ENCODE peak calls at places on chromosomes 2 and 18, in five cellular contexts. X, H, I, W and U are unnamed samples. For H3K4me1, the result is how much of the 10 kb centered on the place peaks cover.

GRCh38 chr2:127158614-127159290 is 51.8 kb upstream of the BIN1 start:
- DNase-seq in X (no peak), H (no peak), I (no peak), W (no peak), U (no peak)

GRCh38 chr2:9908639-9909038 is 42.9 kb upstream of the GRHL1 start:
- DNase-seq in X (no peak), H (no peak), I (no peak), W (no peak), U (no peak)

GRCh38 chr2:165627463-165627862 is 158.0 kb downstream of the CSRNP3 start:
- DNase-seq in X (no peak), H (no peak), I (peak), W (no peak), U (no peak)

GRCh38 chr2:239330836-239331235 is 70.0 kb downstream of the HDAC4 start:
- DNase-seq in X (no peak), H (peak), I (no peak), W (no peak), U (no peak)

GRCh38 chr18:62239475-62239874 is 52.4 kb downstream of the RELCH start:
- DNase-seq in X (no peak), H (no peak), I (no peak), W (no peak), U (no peak)

GRCh38 chr2:402721-403120 is 114.8 kb upstream of the ALKAL2 start:
- DNase-seq in X (no peak), H (no peak), I (no peak), W (no peak), U (no peak)

GRCh38 chr18:62957885-62958472 is 242.6 kb downstream of the PHLPP1 start:
- DNase-seq in X (peak), H (peak), I (peak), W (no peak), U (peak)

GRCh38 chr18:35267161-35267651 is 22.8 kb downstream of the ZSCAN30 start:
- DNase-seq in X (peak), H (peak), I (peak), W (peak), U (peak)

GRCh38 chr18:9811978-9812377 is 73.8 kb upstream of the TXNDC2 start:
- DNase-seq in X (no peak), H (no peak), I (no peak), W (no peak), U (no peak)

GRCh38 chr2:129378186-129378585 is 601.3 kb upstream of the RAB6C start:
- DNase-seq in X (no peak), H (no peak), I (no peak), W (no peak), U (no peak)
- H3K4me1 ChIP-seq in X (under half), H (under half), I (under half), W (under half), U (under half)

DNA sequence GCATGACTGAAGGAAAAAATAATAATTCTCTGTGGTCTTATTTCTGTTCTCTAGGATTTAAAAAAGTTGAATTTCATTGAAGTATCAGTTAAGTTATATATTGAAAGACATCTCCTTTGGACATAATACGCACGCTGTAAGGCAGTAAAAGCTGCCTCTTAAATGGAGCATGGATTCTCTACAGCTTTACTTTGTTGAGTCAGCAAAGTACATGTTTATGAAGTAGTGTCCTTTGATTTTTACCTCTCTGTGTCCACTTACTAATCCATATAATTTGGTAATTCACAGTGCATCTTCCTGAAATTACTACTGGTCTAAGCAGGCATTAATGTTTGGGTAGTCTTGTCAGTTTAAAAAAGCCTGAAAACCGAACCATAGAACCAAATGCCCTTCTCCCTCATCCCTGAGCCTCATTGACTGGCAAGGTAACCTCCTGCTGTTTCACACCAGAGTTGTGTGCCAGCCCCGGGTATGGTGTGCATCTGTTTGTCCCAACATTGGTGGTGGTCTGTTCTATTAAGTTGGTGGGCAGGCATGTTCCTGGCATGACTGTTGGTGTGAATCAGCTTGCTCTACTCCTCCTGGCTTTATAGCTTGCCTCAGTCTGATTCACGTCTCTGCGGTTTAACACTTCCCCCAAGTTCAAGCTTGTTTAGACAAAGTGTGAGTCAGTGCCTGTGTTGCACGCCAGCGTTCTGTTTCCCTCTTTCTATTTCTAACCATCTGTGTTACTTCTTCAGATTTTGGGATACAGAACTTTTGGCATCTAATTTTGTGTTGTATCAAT is 71.0 kb upstream of the ITM2C start:
- DNase-seq in X (peak), H (no peak), I (peak), W (peak), U (peak)
- H3K4me3 ChIP-seq in X (no peak), H (no peak), I (peak), W (no peak), U (no peak)

GRCh38 chr2:152403395-152403794 is 68.4 kb downstream of the FMNL2 start:
- DNase-seq in X (no peak), H (no peak), I (no peak), W (no peak), U (no peak)
- H3K4me1 ChIP-seq in X (under half), H (half or more), I (under half), W (under half), U (half or more)

DNA sequence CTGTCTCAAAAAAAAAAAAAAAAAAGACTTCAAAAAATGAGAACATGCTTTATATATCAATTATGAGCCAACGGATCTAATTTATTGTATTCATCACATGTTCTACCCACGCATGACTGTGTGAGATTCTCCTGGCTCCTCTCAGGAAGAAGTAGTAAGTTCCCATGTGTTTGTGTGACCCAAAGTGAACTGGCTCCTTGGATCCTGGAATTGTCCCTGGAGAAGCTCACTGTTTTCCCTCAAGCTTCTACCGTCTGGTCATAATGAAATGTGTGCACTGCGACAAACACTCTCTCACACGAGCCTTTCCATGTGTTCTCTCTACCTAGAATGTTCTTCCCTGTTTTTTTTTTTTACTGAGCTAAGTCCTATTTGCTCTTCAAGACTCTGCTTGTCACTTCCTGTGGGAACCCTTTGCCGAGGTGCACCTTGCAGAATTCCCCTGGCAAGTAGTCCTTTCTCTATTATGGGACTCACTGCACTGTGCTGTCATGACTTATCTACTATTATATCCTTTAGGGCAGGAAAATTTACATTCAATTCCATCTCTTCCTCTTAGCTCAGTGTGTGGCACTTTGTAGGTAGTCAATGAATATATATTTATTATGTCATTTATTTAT is 83.2 kb upstream of the THOC1 start:
- DNase-seq in X (no peak), H (no peak), I (no peak), W (no peak), U (no peak)
- H3K4me3 ChIP-seq in X (no peak), H (no peak), I (no peak), W (no peak), U (no peak)

DNA sequence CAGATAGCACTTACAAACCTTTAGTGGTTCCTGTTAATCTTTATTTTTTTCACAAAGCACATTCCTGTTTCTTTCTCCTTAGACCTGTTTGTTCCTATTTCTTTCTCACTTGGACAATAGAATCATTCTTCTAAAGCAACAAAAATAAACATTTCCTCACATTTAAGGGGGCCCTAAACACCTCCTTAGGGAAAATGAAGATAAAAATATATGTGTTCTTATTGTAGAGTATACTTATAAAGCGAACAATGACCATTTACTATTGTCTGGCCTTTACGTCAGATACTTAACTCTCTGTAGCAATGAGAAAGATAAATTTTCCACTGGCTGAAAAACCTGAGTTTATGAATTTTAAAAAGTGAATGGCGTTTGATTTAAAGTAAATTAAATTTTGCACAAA is 234.6 kb downstream of the TCF4 start:
- DNase-seq in X (no peak), H (no peak), I (no peak), W (no peak), U (no peak)
- H3K4me1 ChIP-seq in X (under half), H (under half), I (under half), W (under half), U (under half)

DNA sequence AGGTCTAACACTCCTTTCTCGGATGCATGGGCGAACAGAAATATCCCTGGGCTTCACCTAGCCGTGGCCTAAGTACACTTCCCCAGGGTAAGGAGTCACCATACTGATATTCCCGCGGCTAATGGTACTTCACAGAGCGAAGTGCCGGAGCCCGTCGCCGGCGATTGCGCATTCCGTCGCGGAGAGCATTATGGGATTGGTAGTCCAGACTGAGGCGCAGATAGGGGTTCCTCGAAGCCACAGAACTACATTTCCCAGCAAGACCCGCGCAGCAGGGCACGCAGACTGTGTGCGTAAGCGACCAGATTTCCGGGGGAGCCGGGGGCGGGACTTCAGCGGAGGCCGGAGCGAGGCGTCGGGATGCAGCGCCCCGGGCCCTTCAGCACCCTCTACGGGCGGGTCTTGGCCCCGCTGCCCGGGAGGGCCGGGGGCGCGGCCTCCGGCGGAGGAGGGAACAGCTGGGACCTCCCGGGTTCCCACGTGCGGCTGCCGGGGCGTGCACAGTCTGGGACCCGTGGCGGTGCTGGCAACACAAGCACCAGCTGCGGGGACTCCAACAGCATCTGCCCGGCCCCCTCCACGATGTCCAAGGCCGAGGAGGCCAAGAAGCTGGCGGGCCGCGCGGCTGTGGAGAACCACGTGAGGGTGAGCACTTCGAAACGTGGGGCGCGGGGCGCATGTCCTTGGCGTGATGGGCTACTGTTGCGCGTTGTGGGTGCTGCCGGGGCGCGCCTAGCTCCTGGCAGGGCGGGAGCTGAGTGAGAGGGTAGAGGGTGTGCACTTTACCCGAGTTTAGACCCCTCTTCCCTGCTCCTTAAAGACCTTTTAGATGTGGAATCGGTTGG is at the start of gene RPIA:
- DNase-seq in X (peak), H (peak), I (peak), W (peak), U (peak)
- H3K4me3 ChIP-seq in X (peak), H (peak), I (peak), W (peak), U (peak)